ENCODE peak calls at places on chromosomes 5 and 9, in four cellular contexts. P is CD8-positive, alpha-beta T cell; D is fibroblast of mammary gland; Z is epithelial cell of esophagus. Q is an unnamed sample.

GRCh38 chr9:131856105-131856504 is 116.2 kb upstream of the RAPGEF1 start:
- DNase-seq in P (no peak), D (no peak), Z (no peak), Q (no peak)

GRCh38 chr5:115415143-115415491 is 118.7 kb upstream of the CCDC112 start:
- DNase-seq in P (no peak), D (peak; percentile 97), Z (peak; percentile 82), Q (no peak)

GRCh38 chr5:38463634-38464521 is 92.6 kb downstream of the LIFR start:
- DNase-seq in P (no peak), D (peak; percentile 96), Z (peak; percentile 78), Q (no peak)

GRCh38 chr5:172005708-172006377 is 595 bp downstream of the FBXW11 start:
- DNase-seq in P (peak; percentile 27), D (no peak), Z (peak; percentile 22), Q (no peak)

GRCh38 chr5:146751781-146752401 is 126.7 kb downstream of the PPP2R2B start:
- DNase-seq in P (peak; percentile 58), D (no peak), Z (no peak), Q (no peak)

GRCh38 chr5:98770158-98770910 is 3.1 kb upstream of the RGMB start:
- DNase-seq in P (peak; percentile 24), D (peak; percentile 69), Z (peak; percentile 50), Q (no peak)

GRCh38 chr9:80650964-80651555 is 1038.3 kb downstream of the TLE1 start:
- DNase-seq in P (no peak), D (peak; percentile 65), Z (peak; percentile 41), Q (no peak)

GRCh38 chr9:118674942-118675341 is 694.3 kb downstream of the BRINP1 start:
- DNase-seq in P (no peak), D (no peak), Z (no peak), Q (no peak)

GRCh38 chr5:65213921-65214525 is 267.7 kb downstream of the ADAMTS6 start:
- DNase-seq in P (no peak), D (peak; percentile 54), Z (peak; percentile 58), Q (peak; percentile 22)

GRCh38 chr9:72557549-72557948 is 36.1 kb downstream of the TMC1 start:
- DNase-seq in P (peak; percentile 17), D (peak; percentile 98), Z (peak; percentile 99), Q (peak; percentile 51)

GRCh38 chr9:85610074-85610855 is 131.5 kb downstream of the AGTPBP1 start:
- DNase-seq in P (no peak), D (peak; percentile 83), Z (peak; percentile 77), Q (no peak)

GRCh38 chr5:19401032-19401431 is 587.0 kb downstream of the CDH18 start:
- DNase-seq in P (no peak), D (no peak), Z (peak; percentile 53), Q (no peak)

GRCh38 chr9:136079916-136080246 is 15.2 kb downstream of the NACC2 start:
- DNase-seq in P (no peak), D (no peak), Z (no peak), Q (peak; percentile 44)

GRCh38 chr5:151660616-151661015 is 26.1 kb downstream of the SPARC start:
- DNase-seq in P (no peak), D (peak; percentile 80), Z (peak; percentile 61), Q (no peak)

GRCh38 chr9:127130661-127131538 is 8.5 kb upstream of the ANGPTL2 start:
- DNase-seq in P (no peak), D (peak; percentile 99), Z (peak; percentile 96), Q (peak; percentile 70)

GRCh38 chr5:50691399-50692016 is 25.1 kb downstream of the PARP8 start:
- DNase-seq in P (no peak), D (no peak), Z (no peak), Q (no peak)

GRCh38 chr5:107670927-107671741 is at the start of gene EFNA5:
- DNase-seq in P (no peak), D (peak; percentile 48), Z (peak; percentile 68), Q (no peak)

GRCh38 chr5:132787076-132787475 is 10.0 kb upstream of the SEPTIN8 start:
- DNase-seq in P (no peak), D (peak; percentile 65), Z (no peak), Q (no peak)

GRCh38 chr5:138132543-138132942 is 6.7 kb downstream of the NME5 start:
- DNase-seq in P (no peak), D (no peak), Z (no peak), Q (no peak)

GRCh38 chr9:101274971-101275670 is 109.7 kb downstream of the BAAT start:
- DNase-seq in P (no peak), D (no peak), Z (no peak), Q (no peak)

GRCh38 chr9:114588150-114588663 is 638 bp downstream of the ATP6V1G1 start:
- DNase-seq in P (no peak), D (peak; percentile 57), Z (no peak), Q (peak; percentile 56)

GRCh38 chr9:79939819-79940218 is 368.1 kb downstream of the TLE4 start:
- DNase-seq in P (no peak), D (no peak), Z (no peak), Q (no peak)

GRCh38 chr9:127664324-127664677 is 42.5 kb upstream of the CFAP157 start:
- DNase-seq in P (no peak), D (no peak), Z (no peak), Q (no peak)

GRCh38 chr5:39093351-39093749 is 19.2 kb upstream of the RICTOR start:
- DNase-seq in P (no peak), D (peak; percentile 63), Z (peak; percentile 55), Q (no peak)

GRCh38 chr5:38207343-38207742 is 51.0 kb upstream of the EGFLAM start:
- DNase-seq in P (no peak), D (peak; percentile 11), Z (peak; percentile 24), Q (no peak)

GRCh38 chr5:152456815-152457443 is 51.9 kb upstream of the NMUR2 start:
- DNase-seq in P (no peak), D (no peak), Z (no peak), Q (no peak)

GRCh38 chr5:99621772-99622681 is 693.2 kb upstream of the CHD1 start:
- DNase-seq in P (no peak), D (no peak), Z (no peak), Q (no peak)

GRCh38 chr9:72786948-72787347 is 165.9 kb downstream of the ALDH1A1 start:
- DNase-seq in P (no peak), D (no peak), Z (no peak), Q (no peak)

GRCh38 chr9:100028201-100028784 is 70.5 kb downstream of the ERP44 start:
- DNase-seq in P (peak; percentile 73), D (peak; percentile 78), Z (peak; percentile 77), Q (peak; percentile 67)

GRCh38 chr5:110441035-110441434 is 285.4 kb downstream of the TMEM232 start:
- DNase-seq in P (no peak), D (peak; percentile 52), Z (peak; percentile 46), Q (no peak)
- TF ChIP-seq CTCF in P (no peak), D (peak; percentile 48), Z (peak; percentile 18), Q (no peak)

GRCh38 chr9:2158111-2158610 is 143.0 kb downstream of the SMARCA2 start:
- DNase-seq in P (peak; percentile 44), D (peak; percentile 80), Z (peak; percentile 71), Q (no peak)
- TF ChIP-seq CTCF in P (no peak), D (no peak), Z (peak; percentile 21), Q (no peak)

GRCh38 chr5:140664018-140664352 is 719 bp upstream of the WDR55 start:
- DNase-seq in P (no peak), D (no peak), Z (no peak), Q (no peak)

GRCh38 chr5:140664353-140665119 is at the start of gene WDR55:
- DNase-seq in P (peak; percentile 97), D (peak; percentile 87), Z (peak; percentile 96), Q (peak; percentile 96)

DNA sequence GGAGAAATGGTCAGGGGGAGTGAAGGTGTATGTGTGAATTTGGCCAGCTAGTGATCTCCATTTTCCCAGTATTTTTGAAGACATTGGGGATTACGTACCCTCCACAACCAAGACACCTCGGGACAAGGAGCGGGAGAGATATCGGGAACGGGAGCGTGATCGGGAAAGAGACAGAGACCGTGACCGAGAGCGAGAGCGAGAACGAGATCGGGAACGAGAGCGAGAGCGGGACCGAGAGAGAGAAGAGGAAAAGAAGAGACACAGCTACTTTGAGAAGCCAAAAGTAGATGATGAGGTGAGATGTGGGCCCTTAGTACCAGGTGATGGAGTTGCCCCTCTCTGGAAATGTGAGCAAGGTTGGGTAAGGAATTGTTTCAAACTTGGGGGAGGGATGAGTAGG is 5.8 kb upstream of the WDR55 start:
- DNase-seq in P (no peak), D (no peak), Z (no peak), Q (no peak)
- TF ChIP-seq CTCF in P (no peak), D (no peak), Z (no peak), Q (no peak)

GRCh38 chr9:134324359-134325095 is 1.7 kb upstream of the RXRA start:
- DNase-seq in P (no peak), D (peak; percentile 75), Z (no peak), Q (peak; percentile 63)

GRCh38 chr9:134325096-134325812 is 1.0 kb upstream of the RXRA start:
- DNase-seq in P (no peak), D (peak; percentile 38), Z (peak; percentile 73), Q (peak; percentile 57)

GRCh38 chr9:134326754-134327526 is 685 bp downstream of the RXRA start:
- DNase-seq in P (no peak), D (peak; percentile 31), Z (peak; percentile 25), Q (peak; percentile 46)

GRCh38 chr9:134327671-134328231 is 1.5 kb downstream of the RXRA start:
- DNase-seq in P (no peak), D (no peak), Z (peak; percentile 27), Q (peak; percentile 33)

GRCh38 chr9:134325813-134326753 is at the start of gene RXRA:
- DNase-seq in P (peak; percentile 62), D (peak; percentile 72), Z (peak; percentile 88), Q (peak; percentile 80)
- TF ChIP-seq CTCF in P (no peak), D (no peak), Z (peak; percentile 22), Q (no peak)

DNA sequence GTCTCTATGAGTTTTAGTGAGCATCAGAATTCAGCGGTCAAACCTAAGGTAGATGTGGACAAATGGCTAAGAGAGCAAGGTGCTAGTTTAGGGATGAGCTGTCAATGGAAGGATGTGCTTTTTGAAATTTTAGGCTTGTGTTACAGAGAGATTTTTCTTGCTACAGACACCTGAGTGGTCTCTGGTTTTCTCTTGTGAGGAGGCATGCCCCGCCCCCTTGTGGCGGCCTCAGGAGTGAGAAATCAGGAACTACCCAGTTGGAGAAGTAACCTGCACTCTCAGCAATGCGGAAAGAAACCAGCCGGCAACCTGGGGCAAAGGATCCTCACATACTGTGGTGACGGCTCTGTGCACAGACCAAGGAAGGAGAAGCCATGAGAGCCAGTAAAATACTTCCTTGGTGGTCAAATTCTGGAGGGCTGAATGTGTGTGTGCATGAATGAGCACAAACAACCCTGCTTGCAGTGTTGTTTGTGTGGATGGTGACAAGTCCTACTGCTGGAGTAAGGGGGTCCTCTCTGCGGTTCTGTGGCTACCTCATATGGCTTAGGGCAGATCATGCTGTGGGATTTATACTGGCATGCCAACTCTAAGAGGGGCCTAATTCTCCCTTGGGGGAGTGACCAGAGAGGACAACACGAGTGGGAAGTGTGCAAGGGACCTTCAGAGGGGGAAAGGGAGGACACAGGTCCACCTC is 16.7 kb upstream of the HSD17B4 start:
- DNase-seq in P (peak; percentile 74), D (peak; percentile 38), Z (peak; percentile 69), Q (peak; percentile 81)
- TF ChIP-seq CTCF in P (peak; percentile 64), D (peak; percentile 55), Z (peak; percentile 53), Q (peak; percentile 85)

Q was measured in CD14-positive monocyte.